ENCODE peak calls at places on chromosome 22, in four cellular contexts. T, I, S and P are unnamed samples.

GRCh38 chr22:28710889-28711285 is 30.7 kb downstream of the CHEK2 start:
- DNase-seq in T (no peak), I (no peak), S (no peak), P (no peak)

GRCh38 chr22:24498826-24499225 is 3.7 kb downstream of the UPB1 start:
- DNase-seq in T (no peak), I (no peak), S (no peak), P (no peak)

GRCh38 chr22:32712644-32713355 is 88.7 kb upstream of the TIMP3 start:
- DNase-seq in T (no peak), I (no peak), S (no peak), P (no peak)

GRCh38 chr22:42472671-42473070 is 40.5 kb upstream of the NFAM1 start:
- DNase-seq in T (no peak), I (no peak), S (no peak), P (no peak)

GRCh38 chr22:26822300-26822699 is 164.9 kb downstream of the MIAT start:
- DNase-seq in T (no peak), I (no peak), S (no peak), P (no peak)

GRCh38 chr22:43413826-43414225 is 2.0 kb downstream of the MPPED1 start:
- DNase-seq in T (no peak), I (no peak), S (no peak), P (no peak)

GRCh38 chr22:20080776-20081654 is 974 bp downstream of the DGCR8 start:
- DNase-seq in T (no peak), I (peak), S (no peak), P (peak)

GRCh38 chr22:25085156-25085555 is 114.5 kb upstream of the CRYBB3 start:
- DNase-seq in T (no peak), I (no peak), S (no peak), P (no peak)

GRCh38 chr22:31443516-31443915 is 44.1 kb downstream of the DRG1 start:
- DNase-seq in T (no peak), I (no peak), S (no peak), P (no peak)

GRCh38 chr22:32897400-32897799 is 95.9 kb downstream of the TIMP3 start:
- DNase-seq in T (no peak), I (peak), S (no peak), P (peak)

GRCh38 chr22:36775589-36775965 is 342 bp downstream of the IFT27 start:
- DNase-seq in T (no peak), I (peak), S (peak), P (peak)

GRCh38 chr22:42639541-42640241 is 710 bp downstream of the ATP5MGL start:
- DNase-seq in T (no peak), I (no peak), S (no peak), P (no peak)

GRCh38 chr22:21101877-21102638 is 56.3 kb downstream of the LRRC74B start:
- DNase-seq in T (no peak), I (no peak), S (no peak), P (no peak)

GRCh38 chr22:25745341-25746011 is 3.5 kb downstream of the MYO18B start:
- DNase-seq in T (no peak), I (peak), S (no peak), P (no peak)

GRCh38 chr22:37559901-37560681 is at the start of gene CDC42EP1:
- DNase-seq in T (no peak), I (peak), S (peak), P (no peak)

GRCh38 chr22:45980776-45981175 is 3.8 kb upstream of the WNT7B start:
- DNase-seq in T (no peak), I (no peak), S (no peak), P (no peak)